ENCODE peak calls at places on chromosome 10, in ten cellular contexts. One of them, this sample, is unnamed.

GRCh38 chr10:109912335-109913282 is 10.7 kb downstream of the XPNPEP1 start:
- ATAC-seq in psoas muscle: peak; percentile 59
- ATAC-seq in Panc1: no peak
- ATAC-seq in body of pancreas: peak; percentile 51
- ATAC-seq in K562: no peak
- ATAC-seq in HCT116: no peak
- ATAC-seq in heart left ventricle: no peak
- ATAC-seq in upper lobe of left lung: no peak
- ATAC-seq in pancreas: peak; percentile 46
- ATAC-seq in HepG2: no peak
- ATAC-seq in this sample: peak; percentile 81

GRCh38 chr10:11168423-11169100 is 150.9 kb downstream of the CELF2 start:
- ATAC-seq in psoas muscle: no peak
- ATAC-seq in Panc1: no peak
- ATAC-seq in body of pancreas: no peak
- ATAC-seq in K562: no peak
- ATAC-seq in HCT116: no peak
- ATAC-seq in heart left ventricle: no peak
- ATAC-seq in upper lobe of left lung: no peak
- ATAC-seq in pancreas: no peak
- ATAC-seq in HepG2: no peak
- ATAC-seq in this sample: no peak

GRCh38 chr10:119370046-119370770 is 162.8 kb downstream of the GRK5 start:
- ATAC-seq in psoas muscle: no peak
- ATAC-seq in Panc1: no peak
- ATAC-seq in body of pancreas: no peak
- ATAC-seq in K562: no peak
- ATAC-seq in HCT116: no peak
- ATAC-seq in heart left ventricle: no peak
- ATAC-seq in upper lobe of left lung: no peak
- ATAC-seq in pancreas: peak; percentile 33
- ATAC-seq in HepG2: no peak
- ATAC-seq in this sample: peak; percentile 34

GRCh38 chr10:126068357-126068756 is 172.0 kb downstream of the FANK1 start:
- ATAC-seq in psoas muscle: no peak
- ATAC-seq in Panc1: no peak
- ATAC-seq in body of pancreas: no peak
- ATAC-seq in K562: no peak
- ATAC-seq in HCT116: no peak
- ATAC-seq in heart left ventricle: no peak
- ATAC-seq in upper lobe of left lung: no peak
- ATAC-seq in pancreas: no peak
- ATAC-seq in HepG2: no peak
- ATAC-seq in this sample: no peak

GRCh38 chr10:117991701-117992100 is 55.0 kb downstream of the RAB11FIP2 start:
- ATAC-seq in psoas muscle: no peak
- ATAC-seq in Panc1: no peak
- ATAC-seq in body of pancreas: no peak
- ATAC-seq in K562: no peak
- ATAC-seq in HCT116: no peak
- ATAC-seq in heart left ventricle: no peak
- ATAC-seq in upper lobe of left lung: no peak
- ATAC-seq in pancreas: no peak
- ATAC-seq in HepG2: no peak
- ATAC-seq in this sample: no peak

GRCh38 chr10:87776328-87776727 is 41.7 kb downstream of the ATAD1 start:
- ATAC-seq in psoas muscle: no peak
- ATAC-seq in Panc1: no peak
- ATAC-seq in body of pancreas: no peak
- ATAC-seq in K562: no peak
- ATAC-seq in HCT116: no peak
- ATAC-seq in heart left ventricle: no peak
- ATAC-seq in upper lobe of left lung: no peak
- ATAC-seq in pancreas: no peak
- ATAC-seq in HepG2: no peak
- ATAC-seq in this sample: no peak

GRCh38 chr10:113562108-113562507 is 9.3 kb downstream of the HABP2 start:
- ATAC-seq in psoas muscle: peak; percentile 83
- ATAC-seq in Panc1: no peak
- ATAC-seq in body of pancreas: no peak
- ATAC-seq in K562: no peak
- ATAC-seq in HCT116: no peak
- ATAC-seq in heart left ventricle: no peak
- ATAC-seq in upper lobe of left lung: no peak
- ATAC-seq in pancreas: peak; percentile 5
- ATAC-seq in HepG2: no peak
- ATAC-seq in this sample: no peak

GRCh38 chr10:103395754-103396066 is 565 bp downstream of the ATP5MK start:
- ATAC-seq in psoas muscle: peak; percentile 30
- ATAC-seq in Panc1: peak; percentile 5
- ATAC-seq in body of pancreas: peak; percentile 1
- ATAC-seq in K562: peak; percentile 18
- ATAC-seq in HCT116: peak; percentile 0
- ATAC-seq in heart left ventricle: peak; percentile 18
- ATAC-seq in upper lobe of left lung: peak; percentile 34
- ATAC-seq in pancreas: peak; percentile 37
- ATAC-seq in HepG2: peak; percentile 38
- ATAC-seq in this sample: no peak

GRCh38 chr10:93160829-93161228 is 87.1 kb downstream of the CYP26A1 start:
- ATAC-seq in psoas muscle: no peak
- ATAC-seq in Panc1: no peak
- ATAC-seq in body of pancreas: peak; percentile 40
- ATAC-seq in K562: no peak
- ATAC-seq in HCT116: no peak
- ATAC-seq in heart left ventricle: peak; percentile 32
- ATAC-seq in upper lobe of left lung: peak; percentile 79
- ATAC-seq in pancreas: peak; percentile 74
- ATAC-seq in HepG2: no peak
- ATAC-seq in this sample: peak; percentile 66

GRCh38 chr10:98664329-98665042 is 217.8 kb upstream of the HPS1 start:
- ATAC-seq in psoas muscle: no peak
- ATAC-seq in Panc1: peak; percentile 82
- ATAC-seq in body of pancreas: no peak
- ATAC-seq in K562: peak; percentile 74
- ATAC-seq in HCT116: peak; percentile 98
- ATAC-seq in heart left ventricle: no peak
- ATAC-seq in upper lobe of left lung: peak; percentile 30
- ATAC-seq in pancreas: peak; percentile 60
- ATAC-seq in HepG2: peak; percentile 82
- ATAC-seq in this sample: no peak

GRCh38 chr10:131621784-131622624 is 278.8 kb upstream of the PPP2R2D start:
- ATAC-seq in psoas muscle: no peak
- ATAC-seq in Panc1: peak; percentile 28
- ATAC-seq in body of pancreas: no peak
- ATAC-seq in K562: no peak
- ATAC-seq in HCT116: peak; percentile 78
- ATAC-seq in heart left ventricle: no peak
- ATAC-seq in upper lobe of left lung: no peak
- ATAC-seq in pancreas: no peak
- ATAC-seq in HepG2: peak; percentile 35
- ATAC-seq in this sample: no peak

GRCh38 chr10:61882621-61883375 is 18.7 kb upstream of the ARID5B start:
- ATAC-seq in psoas muscle: no peak
- ATAC-seq in Panc1: no peak
- ATAC-seq in body of pancreas: no peak
- ATAC-seq in K562: peak; percentile 28
- ATAC-seq in HCT116: no peak
- ATAC-seq in heart left ventricle: no peak
- ATAC-seq in upper lobe of left lung: no peak
- ATAC-seq in pancreas: no peak
- ATAC-seq in HepG2: no peak
- ATAC-seq in this sample: no peak

GRCh38 chr10:19728376-19728775 is 87.9 kb upstream of the PLXDC2 start:
- ATAC-seq in psoas muscle: no peak
- ATAC-seq in Panc1: no peak
- ATAC-seq in body of pancreas: no peak
- ATAC-seq in K562: no peak
- ATAC-seq in HCT116: no peak
- ATAC-seq in heart left ventricle: no peak
- ATAC-seq in upper lobe of left lung: no peak
- ATAC-seq in pancreas: no peak
- ATAC-seq in HepG2: no peak
- ATAC-seq in this sample: no peak

GRCh38 chr10:129772472-129773358 is 191.4 kb downstream of the EBF3 start:
- ATAC-seq in psoas muscle: no peak
- ATAC-seq in Panc1: no peak
- ATAC-seq in body of pancreas: no peak
- ATAC-seq in K562: no peak
- ATAC-seq in HCT116: no peak
- ATAC-seq in heart left ventricle: no peak
- ATAC-seq in upper lobe of left lung: no peak
- ATAC-seq in pancreas: no peak
- ATAC-seq in HepG2: no peak
- ATAC-seq in this sample: no peak

GRCh38 chr10:6173203-6173602 is 29.5 kb upstream of the PFKFB3 start:
- ATAC-seq in psoas muscle: no peak
- ATAC-seq in Panc1: peak; percentile 49
- ATAC-seq in body of pancreas: no peak
- ATAC-seq in K562: peak; percentile 84
- ATAC-seq in HCT116: peak; percentile 61
- ATAC-seq in heart left ventricle: no peak
- ATAC-seq in upper lobe of left lung: no peak
- ATAC-seq in pancreas: peak; percentile 31
- ATAC-seq in HepG2: peak; percentile 94
- ATAC-seq in this sample: no peak

GRCh38 chr10:12909182-12909835 is 92.2 kb downstream of the CCDC3 start:
- ATAC-seq in psoas muscle: no peak
- ATAC-seq in Panc1: no peak
- ATAC-seq in body of pancreas: no peak
- ATAC-seq in K562: no peak
- ATAC-seq in HCT116: no peak
- ATAC-seq in heart left ventricle: no peak
- ATAC-seq in upper lobe of left lung: no peak
- ATAC-seq in pancreas: no peak
- ATAC-seq in HepG2: no peak
- ATAC-seq in this sample: no peak

GRCh38 chr10:93752761-93753160 is 5.0 kb upstream of the LGI1 start:
- ATAC-seq in psoas muscle: no peak
- ATAC-seq in Panc1: no peak
- ATAC-seq in body of pancreas: no peak
- ATAC-seq in K562: no peak
- ATAC-seq in HCT116: peak; percentile 38
- ATAC-seq in heart left ventricle: no peak
- ATAC-seq in upper lobe of left lung: no peak
- ATAC-seq in pancreas: no peak
- ATAC-seq in HepG2: no peak
- ATAC-seq in this sample: no peak

GRCh38 chr10:127600479-127600878 is 51.4 kb downstream of the NPS start:
- ATAC-seq in psoas muscle: no peak
- ATAC-seq in Panc1: peak; percentile 34
- ATAC-seq in body of pancreas: no peak
- ATAC-seq in K562: no peak
- ATAC-seq in HCT116: no peak
- ATAC-seq in heart left ventricle: no peak
- ATAC-seq in upper lobe of left lung: peak; percentile 45
- ATAC-seq in pancreas: no peak
- ATAC-seq in HepG2: no peak
- ATAC-seq in this sample: no peak

GRCh38 chr10:95841711-95842498 is 65.9 kb upstream of the CC2D2B start:
- ATAC-seq in psoas muscle: no peak
- ATAC-seq in Panc1: peak; percentile 81
- ATAC-seq in body of pancreas: no peak
- ATAC-seq in K562: peak; percentile 89
- ATAC-seq in HCT116: peak; percentile 80
- ATAC-seq in heart left ventricle: peak; percentile 57
- ATAC-seq in upper lobe of left lung: peak; percentile 37
- ATAC-seq in pancreas: peak; percentile 83
- ATAC-seq in HepG2: peak; percentile 71
- ATAC-seq in this sample: peak; percentile 61
- TF ChIP-seq CTCF in psoas muscle: peak; percentile 53
- TF ChIP-seq CTCF in Panc1: peak; percentile 76
- TF ChIP-seq CTCF in body of pancreas: no peak
- TF ChIP-seq CTCF in K562: peak; percentile 55
- TF ChIP-seq CTCF in HCT116: peak; percentile 52
- TF ChIP-seq CTCF in heart left ventricle: peak; percentile 60
- TF ChIP-seq CTCF in upper lobe of left lung: peak; percentile 63
- TF ChIP-seq CTCF in pancreas: peak; percentile 13
- TF ChIP-seq CTCF in HepG2: peak; percentile 74
- TF ChIP-seq CTCF in this sample: peak; percentile 71

DNA sequence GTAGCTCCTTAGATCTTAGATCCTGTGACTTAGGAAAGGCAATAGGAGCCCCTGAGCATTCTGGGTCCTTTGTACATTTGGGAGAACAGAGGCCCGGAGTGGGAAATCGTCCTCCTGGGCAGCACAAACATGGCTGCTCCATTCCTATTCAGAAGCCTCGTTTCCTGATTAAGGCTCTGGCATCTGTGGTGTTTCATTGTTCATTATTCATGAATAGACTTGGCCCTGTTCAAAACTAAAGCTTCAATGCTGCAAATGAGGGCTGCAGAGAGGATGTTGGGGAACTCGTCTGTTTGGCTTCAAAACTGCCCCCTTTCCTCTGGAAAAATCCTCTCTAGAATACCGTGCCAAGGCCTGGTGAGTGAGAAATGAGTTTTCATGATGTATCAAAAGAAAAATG is 3.4 kb upstream of the HTRA1 start:
- ATAC-seq in psoas muscle: no peak
- ATAC-seq in Panc1: no peak
- ATAC-seq in body of pancreas: no peak
- ATAC-seq in K562: no peak
- ATAC-seq in HCT116: no peak
- ATAC-seq in heart left ventricle: no peak
- ATAC-seq in upper lobe of left lung: no peak
- ATAC-seq in pancreas: no peak
- ATAC-seq in HepG2: no peak
- ATAC-seq in this sample: no peak
- H3K27ac ChIP-seq in psoas muscle: peak overlapping the region; percentile 30
- H3K27ac ChIP-seq in Panc1: no peak overlapping the region
- H3K27ac ChIP-seq in body of pancreas: no peak overlapping the region
- H3K27ac ChIP-seq in K562: no peak overlapping the region
- H3K27ac ChIP-seq in HCT116: no peak overlapping the region
- H3K27ac ChIP-seq in heart left ventricle: peak overlapping the region; percentile 62
- H3K27ac ChIP-seq in upper lobe of left lung: no peak overlapping the region
- H3K27ac ChIP-seq in pancreas: no peak overlapping the region
- H3K27ac ChIP-seq in HepG2: no peak overlapping the region
- H3K27ac ChIP-seq in this sample: no peak overlapping the region

GRCh38 chr10:48649349-48649944 is 35.2 kb upstream of the WDFY4 start:
- ATAC-seq in psoas muscle: no peak
- ATAC-seq in Panc1: peak; percentile 68
- ATAC-seq in body of pancreas: no peak
- ATAC-seq in K562: no peak
- ATAC-seq in HCT116: no peak
- ATAC-seq in heart left ventricle: no peak
- ATAC-seq in upper lobe of left lung: no peak
- ATAC-seq in pancreas: no peak
- ATAC-seq in HepG2: no peak
- ATAC-seq in this sample: no peak
- TF ChIP-seq CTCF in psoas muscle: no peak
- TF ChIP-seq CTCF in Panc1: no peak
- TF ChIP-seq CTCF in body of pancreas: no peak
- TF ChIP-seq CTCF in K562: no peak
- TF ChIP-seq CTCF in HCT116: no peak
- TF ChIP-seq CTCF in heart left ventricle: no peak
- TF ChIP-seq CTCF in upper lobe of left lung: no peak
- TF ChIP-seq CTCF in pancreas: no peak
- TF ChIP-seq CTCF in HepG2: no peak
- TF ChIP-seq CTCF in this sample: no peak

GRCh38 chr10:70337201-70337651 is 45.2 kb downstream of the LRRC20 start:
- ATAC-seq in psoas muscle: no peak
- ATAC-seq in Panc1: no peak
- ATAC-seq in body of pancreas: no peak
- ATAC-seq in K562: no peak
- ATAC-seq in HCT116: no peak
- ATAC-seq in heart left ventricle: no peak
- ATAC-seq in upper lobe of left lung: no peak
- ATAC-seq in pancreas: no peak
- ATAC-seq in HepG2: no peak
- ATAC-seq in this sample: no peak
- H3K27ac ChIP-seq in psoas muscle: no peak overlapping the region
- H3K27ac ChIP-seq in Panc1: no peak overlapping the region
- H3K27ac ChIP-seq in body of pancreas: no peak overlapping the region
- H3K27ac ChIP-seq in K562: no peak overlapping the region
- H3K27ac ChIP-seq in HCT116: no peak overlapping the region
- H3K27ac ChIP-seq in heart left ventricle: no peak overlapping the region
- H3K27ac ChIP-seq in upper lobe of left lung: no peak overlapping the region
- H3K27ac ChIP-seq in pancreas: no peak overlapping the region
- H3K27ac ChIP-seq in HepG2: no peak overlapping the region
- H3K27ac ChIP-seq in this sample: no peak overlapping the region